ENCODE peak calls at places on chromosomes 16 and 17, in seven cellular contexts. H, U, P, M, L, V and W are unnamed samples.

GRCh38 chr16:19119564-19119963 is 5.8 kb downstream of the ITPRIPL2 start:
- DNase-seq in H (no peak), P (no peak), U (no peak), V (peak; percentile 95), M (no peak), L (peak; percentile 91), W (no peak)

GRCh38 chr16:79587897-79588296 is 12.6 kb downstream of the MAF start:
- DNase-seq in U (no peak), L (no peak), M (no peak), H (no peak), P (no peak), V (no peak), W (peak; percentile 53)

GRCh38 chr17:77233127-77233526 is 92.4 kb downstream of the SEC14L1 start:
- DNase-seq in P (no peak), H (no peak), U (no peak), M (no peak), V (no peak), L (no peak), W (no peak)

GRCh38 chr17:75499313-75500022 is 15.9 kb downstream of the CASKIN2 start:
- DNase-seq in V (no peak), P (no peak), L (no peak), H (no peak), M (no peak), U (no peak), W (no peak)

GRCh38 chr17:81253358-81254131 is 14.4 kb downstream of the NDUFAF8 start:
- DNase-seq in M (no peak), L (peak; percentile 31), P (peak; percentile 68), H (peak; percentile 32), V (peak; percentile 25), U (peak; percentile 60), W (no peak)

GRCh38 chr17:17258998-17259397 is 22.0 kb upstream of the FLCN start:
- DNase-seq in U (no peak), P (no peak), L (no peak), H (no peak), M (no peak), V (no peak), W (peak; percentile 26)

GRCh38 chr17:80882926-80883685 is 108.5 kb upstream of the CHMP6 start:
- DNase-seq in H (no peak), V (no peak), L (no peak), M (no peak), U (no peak), P (no peak), W (no peak)

GRCh38 chr17:13067629-13068303 is 49.9 kb upstream of the ELAC2 start:
- DNase-seq in V (no peak), H (no peak), L (no peak), U (no peak), P (no peak), M (no peak), W (no peak)

GRCh38 chr17:56819431-56820145 is 14.1 kb downstream of the C17orf67 start:
- DNase-seq in U (peak; percentile 70), H (peak; percentile 75), V (peak; percentile 65), P (peak; percentile 71), M (peak; percentile 23), L (peak; percentile 67), W (peak; percentile 78)

GRCh38 chr17:82236142-82236971 is 7.5 kb downstream of the SLC16A3 start:
- DNase-seq in L (peak; percentile 47), H (peak; percentile 33), U (peak; percentile 73), M (no peak), P (peak; percentile 79), V (peak; percentile 65), W (no peak)

GRCh38 chr17:77644981-77645380 is 313.5 kb upstream of the TNRC6C start:
- DNase-seq in L (no peak), H (no peak), U (peak; percentile 52), P (no peak), V (no peak), M (no peak), W (no peak)

GRCh38 chr17:4550534-4551039 is 4.6 kb downstream of the MYBBP1A start:
- DNase-seq in L (no peak), V (no peak), P (no peak), U (no peak), H (no peak), M (no peak), W (no peak)

GRCh38 chr17:68198931-68199836 is 48.7 kb upstream of the AMZ2 start:
- DNase-seq in P (peak; percentile 48), H (no peak), V (no peak), L (no peak), M (no peak), U (peak; percentile 58), W (no peak)

GRCh38 chr17:31389673-31390381 is 1.6 kb upstream of the RAB11FIP4 start:
- DNase-seq in V (no peak), M (no peak), U (no peak), L (no peak), P (no peak), H (no peak), W (no peak)

GRCh38 chr16:85335584-85336492 is 223.6 kb upstream of the CIBAR2 start:
- DNase-seq in H (no peak), M (no peak), L (peak; percentile 52), U (no peak), P (no peak), V (peak; percentile 41), W (no peak)

GRCh38 chr17:2724783-2725164 is 13.2 kb upstream of the CLUH start:
- DNase-seq in U (peak; percentile 42), V (peak; percentile 34), L (peak; percentile 26), P (peak; percentile 67), H (peak; percentile 70), M (no peak), W (no peak)

GRCh38 chr17:17603895-17604225 is 12.4 kb upstream of the PEMT start:
- DNase-seq in H (no peak), M (no peak), V (no peak), P (no peak), L (no peak), U (no peak), W (no peak)

GRCh38 chr16:57301126-57301817 is 16.8 kb upstream of the PLLP start:
- DNase-seq in L (no peak), H (no peak), M (no peak), V (no peak), P (no peak), U (no peak), W (no peak)

GRCh38 chr16:26453215-26453614 is 613.5 kb upstream of the C16orf82 start:
- DNase-seq in M (no peak), V (no peak), U (no peak), H (no peak), L (no peak), P (no peak), W (no peak)

GRCh38 chr16:50694206-50694605 is 800 bp downstream of the NOD2 start:
- DNase-seq in U (no peak), M (no peak), L (no peak), P (no peak), H (no peak), V (no peak), W (no peak)

GRCh38 chr16:6177781-6178180 is 1080.2 kb upstream of the EEF2KMT start:
- DNase-seq in V (no peak), H (no peak), M (no peak), U (no peak), P (no peak), L (no peak), W (no peak)

GRCh38 chr16:19859603-19860002 is 25.0 kb downstream of the GPRC5B start:
- DNase-seq in L (no peak), V (no peak), U (no peak), M (no peak), H (no peak), P (no peak), W (no peak)

GRCh38 chr16:31331807-31332301 is 23.1 kb upstream of the ITGAX start:
- DNase-seq in V (no peak), P (no peak), L (no peak), H (no peak), M (no peak), U (no peak), W (no peak)

GRCh38 chr17:14772776-14773175 is 471.9 kb downstream of the HS3ST3B1 start:
- DNase-seq in V (no peak), L (no peak), H (no peak), U (no peak), M (no peak), P (no peak), W (no peak)

GRCh38 chr16:70746040-70746707 is 54.8 kb downstream of the VAC14 start:
- DNase-seq in P (no peak), M (no peak), L (peak; percentile 94), H (no peak), U (no peak), V (peak; percentile 75), W (peak; percentile 85)

GRCh38 chr16:2528161-2529060 is 2.8 kb downstream of the CEMP1 start:
- DNase-seq in M (no peak), L (no peak), V (no peak), P (no peak), H (no peak), U (no peak), W (no peak)

GRCh38 chr17:65797809-65798208 is 236.4 kb upstream of the AXIN2 start:
- DNase-seq in L (no peak), V (peak; percentile 31), M (no peak), U (peak; percentile 22), P (no peak), H (peak; percentile 5), W (no peak)

GRCh38 chr17:41614098-41614497 is 1.5 kb upstream of the KRT16 start:
- DNase-seq in U (no peak), V (no peak), L (no peak), H (no peak), M (no peak), P (no peak), W (no peak)

GRCh38 chr17:39513256-39513655 is 52.0 kb downstream of the CDK12 start:
- DNase-seq in M (no peak), P (no peak), H (no peak), V (no peak), L (no peak), U (no peak), W (no peak)